ENCODE peak calls at places on chromosome 1, in four cellular contexts. One of them, this sample, is unnamed.

GRCh38 chr1:113391643-113392271 is 1.4 kb downstream of the MAGI3 start:
- DNase-seq in naive thymus-derived CD4-positive, alpha-beta T cell: no peak
- DNase-seq in stomach: peak
- DNase-seq in body of pancreas: peak
- DNase-seq in this sample: peak

GRCh38 chr1:245225267-245225666 is 70.5 kb downstream of the KIF26B start:
- DNase-seq in stomach: no peak
- DNase-seq in body of pancreas: no peak
- DNase-seq in naive thymus-derived CD4-positive, alpha-beta T cell: no peak
- DNase-seq in this sample: no peak

GRCh38 chr1:234988536-234988935 is 140.1 kb downstream of the TOMM20 start:
- DNase-seq in naive thymus-derived CD4-positive, alpha-beta T cell: no peak
- DNase-seq in stomach: no peak
- DNase-seq in body of pancreas: no peak
- DNase-seq in this sample: no peak

GRCh38 chr1:87030740-87031400 is 116.4 kb downstream of the HS2ST1 start:
- DNase-seq in body of pancreas: no peak
- DNase-seq in stomach: no peak
- DNase-seq in naive thymus-derived CD4-positive, alpha-beta T cell: no peak
- DNase-seq in this sample: no peak

GRCh38 chr1:21924503-21925005 is 12.6 kb downstream of the HSPG2 start:
- DNase-seq in naive thymus-derived CD4-positive, alpha-beta T cell: no peak
- DNase-seq in stomach: no peak
- DNase-seq in body of pancreas: peak
- DNase-seq in this sample: no peak

GRCh38 chr1:41488599-41488905 is 4.1 kb upstream of the EDN2 start:
- DNase-seq in body of pancreas: no peak
- DNase-seq in naive thymus-derived CD4-positive, alpha-beta T cell: no peak
- DNase-seq in stomach: no peak
- DNase-seq in this sample: no peak

GRCh38 chr1:6625579-6626149 is 996 bp downstream of the THAP3 start:
- DNase-seq in body of pancreas: peak
- DNase-seq in stomach: peak
- DNase-seq in naive thymus-derived CD4-positive, alpha-beta T cell: no peak
- DNase-seq in this sample: no peak

GRCh38 chr1:41072051-41072450 is 50.5 kb upstream of the SLFNL1 start:
- DNase-seq in stomach: no peak
- DNase-seq in naive thymus-derived CD4-positive, alpha-beta T cell: no peak
- DNase-seq in body of pancreas: no peak
- DNase-seq in this sample: no peak

GRCh38 chr1:184075040-184076029 is 23.8 kb downstream of the TSEN15 start:
- DNase-seq in body of pancreas: peak
- DNase-seq in naive thymus-derived CD4-positive, alpha-beta T cell: no peak
- DNase-seq in stomach: no peak
- DNase-seq in this sample: no peak

GRCh38 chr1:244941121-244941520 is 76.8 kb upstream of the HNRNPU start:
- DNase-seq in naive thymus-derived CD4-positive, alpha-beta T cell: no peak
- DNase-seq in stomach: no peak
- DNase-seq in body of pancreas: no peak
- DNase-seq in this sample: no peak

GRCh38 chr1:7281821-7282220 is 489.3 kb upstream of the VAMP3 start:
- DNase-seq in naive thymus-derived CD4-positive, alpha-beta T cell: no peak
- DNase-seq in body of pancreas: no peak
- DNase-seq in stomach: no peak
- DNase-seq in this sample: peak

GRCh38 chr1:27487927-27488522 is 1.9 kb downstream of the WASF2 start:
- DNase-seq in naive thymus-derived CD4-positive, alpha-beta T cell: no peak
- DNase-seq in body of pancreas: no peak
- DNase-seq in stomach: no peak
- DNase-seq in this sample: no peak

GRCh38 chr1:151990856-151991198 is 2.8 kb downstream of the S100A10 start:
- DNase-seq in stomach: peak
- DNase-seq in body of pancreas: peak
- DNase-seq in naive thymus-derived CD4-positive, alpha-beta T cell: no peak
- DNase-seq in this sample: no peak

GRCh38 chr1:22830747-22831340 is 120.2 kb downstream of the EPHB2 start:
- DNase-seq in naive thymus-derived CD4-positive, alpha-beta T cell: no peak
- DNase-seq in stomach: no peak
- DNase-seq in body of pancreas: no peak
- DNase-seq in this sample: no peak

GRCh38 chr1:86757272-86757984 is 53.1 kb downstream of the SH3GLB1 start:
- DNase-seq in stomach: no peak
- DNase-seq in body of pancreas: no peak
- DNase-seq in naive thymus-derived CD4-positive, alpha-beta T cell: no peak
- DNase-seq in this sample: no peak

GRCh38 chr1:108512239-108513071 is 47.4 kb upstream of the EEIG2 start:
- DNase-seq in naive thymus-derived CD4-positive, alpha-beta T cell: no peak
- DNase-seq in stomach: no peak
- DNase-seq in body of pancreas: no peak
- DNase-seq in this sample: no peak

GRCh38 chr1:156659994-156660751 is 17.0 kb downstream of the NES start:
- DNase-seq in stomach: peak
- DNase-seq in naive thymus-derived CD4-positive, alpha-beta T cell: peak
- DNase-seq in body of pancreas: peak
- DNase-seq in this sample: peak
- H3K4me3 ChIP-seq in stomach: peak
- H3K4me3 ChIP-seq in naive thymus-derived CD4-positive, alpha-beta T cell: no peak
- H3K4me3 ChIP-seq in body of pancreas: no peak
- H3K4me3 ChIP-seq in this sample: no peak

GRCh38 chr1:4178501-4178900 is 278.4 kb upstream of the C1orf174 start:
- DNase-seq in naive thymus-derived CD4-positive, alpha-beta T cell: no peak
- DNase-seq in stomach: no peak
- DNase-seq in body of pancreas: no peak
- DNase-seq in this sample: peak
- H3K27ac ChIP-seq in naive thymus-derived CD4-positive, alpha-beta T cell: no peak
- H3K27ac ChIP-seq in stomach: no peak
- H3K27ac ChIP-seq in body of pancreas: no peak
- H3K27ac ChIP-seq in this sample: no peak

GRCh38 chr1:31511848-31512615 is 64.3 kb upstream of the TINAGL1 start:
- DNase-seq in stomach: no peak
- DNase-seq in naive thymus-derived CD4-positive, alpha-beta T cell: no peak
- DNase-seq in body of pancreas: no peak
- DNase-seq in this sample: no peak
- H3K4me3 ChIP-seq in stomach: no peak
- H3K4me3 ChIP-seq in naive thymus-derived CD4-positive, alpha-beta T cell: no peak
- H3K4me3 ChIP-seq in body of pancreas: no peak
- H3K4me3 ChIP-seq in this sample: no peak

DNA sequence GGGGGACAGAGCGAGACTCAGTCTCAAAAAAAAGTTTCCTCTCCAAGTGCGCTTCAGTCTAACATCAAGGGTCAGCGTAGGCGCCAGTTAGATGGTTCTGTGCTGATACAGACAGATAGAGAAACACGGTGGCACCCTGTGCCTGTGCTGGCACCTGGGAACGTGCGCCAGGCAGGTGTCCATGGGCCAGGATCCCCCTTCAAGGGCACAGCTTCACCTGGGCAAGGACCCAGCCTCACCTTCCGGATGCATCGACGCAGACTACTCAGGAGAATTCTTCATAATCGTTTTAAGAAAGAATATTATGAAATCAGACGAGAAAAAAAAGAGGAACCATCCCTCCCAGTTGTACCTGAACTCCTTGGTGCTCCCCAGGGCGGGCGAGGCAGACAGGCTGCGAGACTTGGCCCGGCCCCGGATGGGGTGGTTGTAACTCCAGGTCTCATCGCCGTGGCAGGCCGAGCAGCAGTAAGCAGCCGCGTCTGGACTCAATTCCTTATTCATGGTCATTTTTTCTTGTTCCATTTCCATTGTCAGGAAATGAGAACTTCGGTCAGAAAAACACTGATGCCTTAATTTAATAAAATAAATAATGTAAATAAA is 13.3 kb downstream of the NADK start:
- DNase-seq in naive thymus-derived CD4-positive, alpha-beta T cell: no peak
- DNase-seq in body of pancreas: no peak
- DNase-seq in stomach: no peak
- DNase-seq in this sample: no peak
- H3K27ac ChIP-seq in naive thymus-derived CD4-positive, alpha-beta T cell: no peak
- H3K27ac ChIP-seq in body of pancreas: no peak
- H3K27ac ChIP-seq in stomach: no peak
- H3K27ac ChIP-seq in this sample: no peak

DNA sequence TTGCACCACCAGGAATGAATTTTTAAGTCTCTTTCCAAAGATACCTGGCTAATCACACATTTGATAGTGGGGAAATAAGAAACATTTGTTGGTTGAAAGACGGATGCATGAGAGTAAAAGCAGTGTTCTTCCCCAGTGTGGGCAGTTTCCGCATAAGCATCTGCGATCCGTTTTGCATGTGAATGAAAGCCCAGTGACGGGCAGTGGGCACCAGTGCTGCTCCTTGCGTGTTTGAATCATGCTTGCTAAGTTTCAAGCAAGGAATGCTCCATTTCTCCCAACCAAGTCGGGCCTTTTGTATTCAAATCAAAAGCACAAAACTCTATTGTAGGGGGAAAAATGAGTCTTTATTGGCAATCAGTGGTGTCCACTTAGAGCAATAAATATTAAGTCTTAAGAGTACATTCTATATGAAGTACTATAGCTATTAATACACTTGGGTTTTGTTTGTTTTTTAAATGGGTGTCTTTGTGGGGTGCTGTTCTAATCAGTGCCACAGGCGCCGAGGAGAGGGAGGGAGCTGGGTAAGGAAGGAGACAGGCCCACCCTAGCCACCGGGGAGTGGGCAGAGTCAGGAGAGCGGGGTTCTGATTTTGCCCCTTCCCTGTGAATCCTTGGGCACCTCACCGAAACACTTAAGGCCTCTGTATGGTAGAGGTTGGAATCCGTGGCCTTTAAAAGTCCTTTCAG is 750 bp upstream of the PTGFRN start:
- DNase-seq in body of pancreas: no peak
- DNase-seq in naive thymus-derived CD4-positive, alpha-beta T cell: no peak
- DNase-seq in stomach: no peak
- DNase-seq in this sample: no peak
- H3K4me3 ChIP-seq in body of pancreas: no peak
- H3K4me3 ChIP-seq in naive thymus-derived CD4-positive, alpha-beta T cell: no peak
- H3K4me3 ChIP-seq in stomach: peak
- H3K4me3 ChIP-seq in this sample: peak

GRCh38 chr1:11479375-11479979 is 522 bp downstream of the DISP3 start:
- DNase-seq in stomach: no peak
- DNase-seq in naive thymus-derived CD4-positive, alpha-beta T cell: no peak
- DNase-seq in body of pancreas: no peak
- DNase-seq in this sample: no peak
- H3K27ac ChIP-seq in stomach: no peak
- H3K27ac ChIP-seq in naive thymus-derived CD4-positive, alpha-beta T cell: no peak
- H3K27ac ChIP-seq in body of pancreas: no peak
- H3K27ac ChIP-seq in this sample: no peak

GRCh38 chr1:43559714-43560113 is 29.0 kb downstream of the PTPRF start:
- DNase-seq in body of pancreas: no peak
- DNase-seq in stomach: no peak
- DNase-seq in naive thymus-derived CD4-positive, alpha-beta T cell: no peak
- DNase-seq in this sample: no peak

GRCh38 chr1:43556772-43557171 is 26.1 kb downstream of the PTPRF start:
- DNase-seq in body of pancreas: no peak
- DNase-seq in naive thymus-derived CD4-positive, alpha-beta T cell: no peak
- DNase-seq in stomach: no peak
- DNase-seq in this sample: no peak

GRCh38 chr1:43558346-43558841 is 27.7 kb downstream of the PTPRF start:
- DNase-seq in naive thymus-derived CD4-positive, alpha-beta T cell: no peak
- DNase-seq in body of pancreas: peak
- DNase-seq in stomach: no peak
- DNase-seq in this sample: no peak

GRCh38 chr1:43560286-43560685 is 29.6 kb downstream of the PTPRF start:
- DNase-seq in body of pancreas: no peak
- DNase-seq in stomach: no peak
- DNase-seq in naive thymus-derived CD4-positive, alpha-beta T cell: no peak
- DNase-seq in this sample: no peak

GRCh38 chr1:43557744-43558245 is 27.1 kb downstream of the PTPRF start:
- DNase-seq in stomach: peak
- DNase-seq in body of pancreas: peak
- DNase-seq in naive thymus-derived CD4-positive, alpha-beta T cell: no peak
- DNase-seq in this sample: no peak
- H3K4me3 ChIP-seq in stomach: no peak
- H3K4me3 ChIP-seq in body of pancreas: no peak
- H3K4me3 ChIP-seq in naive thymus-derived CD4-positive, alpha-beta T cell: no peak
- H3K4me3 ChIP-seq in this sample: peak

This sample was measured in vagina.